ENCODE peak calls at places on chromosomes 7 and 10, in nine cellular contexts. H is fibroblast of lung; W is pancreas; G is aorta; A is CD8-positive, alpha-beta T cell; F is endothelial cell of umbilical vein; S is IMR-90; M is right lobe of liver; L is astrocyte. Q is an unnamed sample.

GRCh38 chr10:80137926-80138325 is 5.4 kb downstream of the PLAC9 start:
- DNase-seq in W (no peak), F (no peak), G (no peak), L (no peak), A (no peak), M (no peak), S (no peak), H (no peak), Q (no peak)

GRCh38 chr10:26044123-26044749 is 110.2 kb downstream of the MYO3A start:
- DNase-seq in A (no peak), F (no peak), G (peak; percentile 76), M (no peak), H (no peak), L (peak; percentile 48), S (no peak), W (no peak), Q (peak; percentile 77)

GRCh38 chr7:110095372-110096052 is 995.4 kb upstream of the LRRN3 start:
- DNase-seq in A (no peak), W (no peak), H (no peak), S (no peak), M (no peak), G (no peak), L (no peak), F (no peak), Q (no peak)

GRCh38 chr7:124263232-124263827 is 230.5 kb upstream of the TMEM229A start:
- DNase-seq in W (no peak), M (no peak), S (peak; percentile 54), L (no peak), H (peak; percentile 49), A (no peak), G (no peak), F (no peak), Q (no peak)

GRCh38 chr10:17023386-17024298 is 106.0 kb downstream of the CUBN start:
- DNase-seq in A (peak; percentile 72), W (no peak), G (no peak), S (peak; percentile 99), M (no peak), F (peak; percentile 96), H (peak; percentile 97), L (peak; percentile 99), Q (peak; percentile 80)

GRCh38 chr7:75649462-75649861 is 89.3 kb downstream of the HIP1 start:
- DNase-seq in S (no peak), L (no peak), G (no peak), M (peak; percentile 83), A (no peak), H (no peak), W (no peak), F (peak; percentile 79), Q (no peak)

GRCh38 chr10:52135101-52135500 is 179.0 kb upstream of the DKK1 start:
- DNase-seq in F (no peak), W (no peak), H (no peak), A (no peak), L (no peak), M (no peak), G (no peak), S (no peak), Q (no peak)

GRCh38 chr7:46468753-46469356 is 547.8 kb upstream of the IGFBP3 start:
- DNase-seq in W (no peak), G (no peak), L (peak; percentile 26), M (no peak), A (no peak), S (peak; percentile 35), H (peak; percentile 59), F (no peak), Q (no peak)

GRCh38 chr10:42753126-42753506 is 29.5 kb upstream of the BMS1 start:
- DNase-seq in M (peak; percentile 73), S (peak; percentile 55), F (peak; percentile 77), H (peak; percentile 68), A (peak; percentile 68), L (peak; percentile 25), G (peak; percentile 94), W (peak; percentile 87), Q (peak; percentile 84)

GRCh38 chr10:34121125-34121973 is 693.7 kb downstream of the PARD3 start:
- DNase-seq in M (no peak), H (no peak), S (no peak), W (no peak), A (no peak), F (no peak), G (no peak), L (no peak), Q (no peak)

GRCh38 chr7:139948167-139948566 is 114.6 kb downstream of the PARP12 start:
- DNase-seq in G (no peak), H (no peak), L (no peak), S (no peak), W (no peak), F (no peak), M (no peak), A (no peak), Q (no peak)

GRCh38 chr10:6669269-6669859 is 89.3 kb upstream of the PRKCQ start:
- DNase-seq in G (no peak), L (peak; percentile 33), F (peak; percentile 75), H (peak; percentile 84), W (no peak), M (no peak), A (peak; percentile 8), S (peak; percentile 73), Q (no peak)

GRCh38 chr10:572066-572465 is 117.4 kb downstream of the DIP2C start:
- DNase-seq in H (peak; percentile 26), F (no peak), M (no peak), A (no peak), W (no peak), G (no peak), L (no peak), S (no peak), Q (no peak)

DNA sequence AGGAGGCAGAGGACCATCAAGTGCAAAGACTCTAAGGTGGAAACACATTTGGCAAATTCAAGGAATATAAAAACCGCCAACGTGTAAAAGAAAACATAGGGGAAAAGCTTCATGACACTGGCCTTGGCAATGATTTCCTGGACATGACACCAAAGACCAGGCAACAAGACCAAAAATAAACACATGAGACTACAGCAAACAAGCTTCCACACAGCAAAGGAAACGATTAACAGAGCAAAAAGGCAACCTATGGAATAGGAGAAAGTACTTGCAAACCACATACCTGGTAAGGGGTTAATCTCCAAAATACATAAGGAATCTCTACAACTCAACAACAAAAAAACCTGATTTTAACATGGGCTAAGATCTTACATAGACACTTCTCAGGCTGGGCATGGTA is 3.5 kb downstream of the GSTO1 start:
- DNase-seq in W (no peak), M (no peak), S (no peak), G (no peak), L (no peak), F (no peak), A (no peak), H (no peak), Q (no peak)
- H3K4me1 ChIP-seq in W (peaks cover 30% of the 10 kb centered on the region), M (peaks cover 69% of the 10 kb centered on the region), S (peaks cover 15% of the 10 kb centered on the region), G (peaks cover 4% of the 10 kb centered on the region), L (peaks cover 37% of the 10 kb centered on the region), F (peaks cover 69% of the 10 kb centered on the region), A (peaks cover 36% of the 10 kb centered on the region), H (peaks cover 18% of the 10 kb centered on the region), Q (peaks cover 24% of the 10 kb centered on the region)

GRCh38 chr10:44976352-44977198 is 2.0 kb downstream of the DEPP1 start:
- DNase-seq in G (no peak), M (no peak), S (no peak), L (no peak), F (peak; percentile 92), W (peak; percentile 63), A (no peak), H (no peak), Q (no peak)
- H3K4me1 ChIP-seq in G (peaks cover 3% of the 10 kb centered on the region), M (peaks cover 56% of the 10 kb centered on the region), S (peaks cover 53% of the 10 kb centered on the region), L (peaks cover 61% of the 10 kb centered on the region), F (peaks cover 36% of the 10 kb centered on the region), W (peaks cover 38% of the 10 kb centered on the region), A (peaks cover 20% of the 10 kb centered on the region), H (peaks cover 35% of the 10 kb centered on the region), Q (peaks cover 63% of the 10 kb centered on the region)

GRCh38 chr10:110881247-110881646 is 9.5 kb downstream of the PDCD4 start:
- DNase-seq in G (no peak), W (no peak), H (no peak), M (no peak), S (no peak), F (no peak), L (no peak), A (no peak), Q (no peak)
- H3K4me1 ChIP-seq in G (no peaks in the 10 kb centered on the region), W (peaks cover 53% of the 10 kb centered on the region), H (peaks cover 2% of the 10 kb centered on the region), M (no peaks in the 10 kb centered on the region), S (peaks cover 2% of the 10 kb centered on the region), F (no peaks in the 10 kb centered on the region), L (peaks cover 4% of the 10 kb centered on the region), A (peaks cover 81% of the 10 kb centered on the region), Q (peaks cover 21% of the 10 kb centered on the region)

GRCh38 chr10:44975487-44976331 is 2.9 kb downstream of the DEPP1 start:
- DNase-seq in W (peak; percentile 88), H (peak; percentile 46), A (no peak), F (peak; percentile 96), M (no peak), S (peak; percentile 76), L (peak; percentile 76), G (peak; percentile 78), Q (peak; percentile 89)

GRCh38 chr10:44978213-44978569 is 418 bp downstream of the DEPP1 start:
- DNase-seq in W (no peak), A (no peak), G (no peak), F (no peak), S (no peak), L (no peak), M (no peak), H (no peak), Q (peak; percentile 60)

GRCh38 chr10:44978570-44979280 is at the start of gene DEPP1:
- DNase-seq in H (peak; percentile 89), S (peak; percentile 93), L (peak; percentile 88), M (peak; percentile 95), G (peak; percentile 96), W (peak; percentile 97), F (peak; percentile 99), A (no peak), Q (peak; percentile 97)

GRCh38 chr10:44979281-44980181 is 922 bp upstream of the DEPP1 start:
- DNase-seq in F (no peak), S (no peak), A (no peak), H (no peak), W (peak; percentile 51), M (no peak), L (no peak), G (no peak), Q (peak; percentile 25)

DNA sequence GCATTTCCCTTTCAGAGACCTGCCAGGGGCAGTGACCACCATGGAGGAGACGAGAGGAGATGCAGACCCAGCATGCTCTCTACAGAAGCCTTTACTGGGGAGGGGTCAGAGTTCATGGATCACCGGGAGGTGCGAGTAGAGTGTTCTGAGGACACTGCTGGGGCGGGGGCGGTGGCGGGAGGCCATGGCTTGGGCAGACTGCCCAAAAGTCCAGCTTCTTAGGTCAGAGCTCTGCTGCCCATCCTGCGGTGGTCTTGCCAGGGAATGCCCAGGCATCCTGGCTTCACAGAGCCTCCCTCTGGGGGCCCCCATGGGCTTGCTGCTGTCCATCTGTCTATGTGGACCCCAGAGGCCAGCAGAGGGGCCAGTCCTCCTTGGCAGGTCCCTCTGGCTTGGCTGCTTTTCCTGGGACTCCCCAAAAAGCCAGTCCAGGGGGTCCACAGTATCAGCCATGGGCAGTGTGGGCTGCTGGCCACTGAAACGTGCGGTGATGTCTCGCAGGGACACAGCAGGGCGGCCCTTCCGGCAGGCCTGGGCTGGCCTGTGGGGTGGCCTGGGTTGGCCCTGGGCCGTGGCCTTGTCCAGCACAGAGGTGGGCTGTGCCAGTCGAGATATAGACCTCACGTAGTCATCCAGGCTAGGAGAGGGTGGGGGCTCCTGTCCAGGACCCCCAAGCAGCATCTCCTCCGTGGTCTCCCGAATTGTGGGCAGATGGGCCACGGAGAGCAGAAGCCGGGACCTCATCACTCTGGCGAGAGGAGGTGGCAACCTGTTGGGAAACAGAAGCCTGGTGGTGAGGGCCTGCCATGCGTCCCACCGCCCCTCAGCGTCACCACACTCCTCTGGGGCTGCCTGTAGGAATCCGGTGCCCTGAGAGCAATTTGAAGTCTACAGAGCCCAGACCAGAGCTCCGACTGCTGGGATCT is 1.1 kb downstream of the DEPP1 start:
- DNase-seq in G (no peak), M (no peak), L (no peak), F (no peak), H (no peak), S (no peak), A (no peak), W (peak; percentile 75), Q (peak; percentile 34)
- H3K4me1 ChIP-seq in G (peaks cover 3% of the 10 kb centered on the region), M (peaks cover 66% of the 10 kb centered on the region), L (peaks cover 70% of the 10 kb centered on the region), F (peaks cover 46% of the 10 kb centered on the region), H (peaks cover 42% of the 10 kb centered on the region), S (peaks cover 63% of the 10 kb centered on the region), A (peaks cover 20% of the 10 kb centered on the region), W (peaks cover 47% of the 10 kb centered on the region), Q (peaks cover 80% of the 10 kb centered on the region)